ENCODE peak calls at places on chromosomes 6 and 20, in nine cellular contexts. One of them, this sample, is unnamed.
A peak's percentile ranks its signal among the peaks of the same experiment; 100 is the strongest.

GRCh38 chr6:29577544-29577943 is 7.4 kb upstream of the OR2H2 start:
- DNase-seq in IMR-90: peak; percentile 10
- DNase-seq in A549: no peak
- DNase-seq in ACHN: no peak
- DNase-seq in LHCN-M2: no peak
- DNase-seq in lower lobe of right lung: no peak
- DNase-seq in amygdala: no peak
- DNase-seq in GM10248: no peak
- DNase-seq in activated CD4-positive, alpha-beta T cell treated with anti-CD3 and anti-CD28 coated beads for 1 hour: no peak
- DNase-seq in this sample: no peak

GRCh38 chr6:31727034-31727716 is 1.9 kb downstream of the DDAH2 start:
- DNase-seq in IMR-90: no peak
- DNase-seq in A549: no peak
- DNase-seq in ACHN: no peak
- DNase-seq in LHCN-M2: no peak
- DNase-seq in lower lobe of right lung: no peak
- DNase-seq in amygdala: no peak
- DNase-seq in GM10248: peak; percentile 87
- DNase-seq in activated CD4-positive, alpha-beta T cell treated with anti-CD3 and anti-CD28 coated beads for 1 hour: no peak
- DNase-seq in this sample: no peak

GRCh38 chr6:32692019-32692418 is 25.6 kb upstream of the HLA-DQB1 start:
- DNase-seq in IMR-90: no peak
- DNase-seq in A549: no peak
- DNase-seq in ACHN: no peak
- DNase-seq in LHCN-M2: no peak
- DNase-seq in lower lobe of right lung: peak; percentile 50
- DNase-seq in amygdala: no peak
- DNase-seq in GM10248: peak; percentile 28
- DNase-seq in activated CD4-positive, alpha-beta T cell treated with anti-CD3 and anti-CD28 coated beads for 1 hour: peak; percentile 26
- DNase-seq in this sample: peak; percentile 4

GRCh38 chr20:59772373-59772705 is 161.1 kb downstream of the SYCP2 start:
- DNase-seq in IMR-90: no peak
- DNase-seq in A549: no peak
- DNase-seq in ACHN: no peak
- DNase-seq in LHCN-M2: no peak
- DNase-seq in lower lobe of right lung: no peak
- DNase-seq in amygdala: no peak
- DNase-seq in GM10248: no peak
- DNase-seq in activated CD4-positive, alpha-beta T cell treated with anti-CD3 and anti-CD28 coated beads for 1 hour: no peak
- DNase-seq in this sample: no peak

GRCh38 chr6:34272022-34272926 is 23.5 kb upstream of the SMIM29 start:
- DNase-seq in IMR-90: no peak
- DNase-seq in A549: peak; percentile 28
- DNase-seq in ACHN: no peak
- DNase-seq in LHCN-M2: no peak
- DNase-seq in lower lobe of right lung: peak; percentile 63
- DNase-seq in amygdala: no peak
- DNase-seq in GM10248: no peak
- DNase-seq in activated CD4-positive, alpha-beta T cell treated with anti-CD3 and anti-CD28 coated beads for 1 hour: no peak
- DNase-seq in this sample: no peak

GRCh38 chr6:170205126-170205525 is 85.8 kb downstream of the DLL1 start:
- DNase-seq in IMR-90: no peak
- DNase-seq in A549: no peak
- DNase-seq in ACHN: no peak
- DNase-seq in LHCN-M2: no peak
- DNase-seq in lower lobe of right lung: no peak
- DNase-seq in amygdala: no peak
- DNase-seq in GM10248: no peak
- DNase-seq in activated CD4-positive, alpha-beta T cell treated with anti-CD3 and anti-CD28 coated beads for 1 hour: peak; percentile 6
- DNase-seq in this sample: no peak

GRCh38 chr6:161011509-161012480 is 20.2 kb downstream of the MAP3K4 start:
- DNase-seq in IMR-90: peak; percentile 17
- DNase-seq in A549: no peak
- DNase-seq in ACHN: no peak
- DNase-seq in LHCN-M2: no peak
- DNase-seq in lower lobe of right lung: no peak
- DNase-seq in amygdala: no peak
- DNase-seq in GM10248: no peak
- DNase-seq in activated CD4-positive, alpha-beta T cell treated with anti-CD3 and anti-CD28 coated beads for 1 hour: no peak
- DNase-seq in this sample: peak; percentile 9

GRCh38 chr6:133055527-133055966 is 185.6 kb upstream of the EYA4 start:
- DNase-seq in IMR-90: no peak
- DNase-seq in A549: no peak
- DNase-seq in ACHN: no peak
- DNase-seq in LHCN-M2: no peak
- DNase-seq in lower lobe of right lung: no peak
- DNase-seq in amygdala: no peak
- DNase-seq in GM10248: no peak
- DNase-seq in activated CD4-positive, alpha-beta T cell treated with anti-CD3 and anti-CD28 coated beads for 1 hour: no peak
- DNase-seq in this sample: no peak

GRCh38 chr6:48200874-48201273 is 89.9 kb upstream of the PTCHD4 start:
- DNase-seq in IMR-90: no peak
- DNase-seq in A549: no peak
- DNase-seq in ACHN: no peak
- DNase-seq in LHCN-M2: peak; percentile 28
- DNase-seq in lower lobe of right lung: no peak
- DNase-seq in amygdala: no peak
- DNase-seq in GM10248: no peak
- DNase-seq in activated CD4-positive, alpha-beta T cell treated with anti-CD3 and anti-CD28 coated beads for 1 hour: no peak
- DNase-seq in this sample: peak; percentile 17

GRCh38 chr6:23308166-23308565 is 738.8 kb downstream of the HDGFL1 start:
- DNase-seq in IMR-90: no peak
- DNase-seq in A549: no peak
- DNase-seq in ACHN: no peak
- DNase-seq in LHCN-M2: no peak
- DNase-seq in lower lobe of right lung: no peak
- DNase-seq in amygdala: no peak
- DNase-seq in GM10248: no peak
- DNase-seq in activated CD4-positive, alpha-beta T cell treated with anti-CD3 and anti-CD28 coated beads for 1 hour: no peak
- DNase-seq in this sample: no peak

GRCh38 chr6:31055401-31055800 is 45.1 kb downstream of the MUC22 start:
- DNase-seq in IMR-90: no peak
- DNase-seq in A549: no peak
- DNase-seq in ACHN: no peak
- DNase-seq in LHCN-M2: no peak
- DNase-seq in lower lobe of right lung: no peak
- DNase-seq in amygdala: no peak
- DNase-seq in GM10248: no peak
- DNase-seq in activated CD4-positive, alpha-beta T cell treated with anti-CD3 and anti-CD28 coated beads for 1 hour: no peak
- DNase-seq in this sample: no peak

GRCh38 chr20:36820928-36821327 is 47.4 kb upstream of the DSN1 start:
- DNase-seq in IMR-90: peak; percentile 27
- DNase-seq in A549: no peak
- DNase-seq in ACHN: no peak
- DNase-seq in LHCN-M2: no peak
- DNase-seq in lower lobe of right lung: no peak
- DNase-seq in amygdala: no peak
- DNase-seq in GM10248: no peak
- DNase-seq in activated CD4-positive, alpha-beta T cell treated with anti-CD3 and anti-CD28 coated beads for 1 hour: no peak
- DNase-seq in this sample: no peak

GRCh38 chr20:40741507-40742106 is 52.6 kb upstream of the MAFB start:
- DNase-seq in IMR-90: peak; percentile 34
- DNase-seq in A549: peak; percentile 39
- DNase-seq in ACHN: peak; percentile 38
- DNase-seq in LHCN-M2: peak; percentile 20
- DNase-seq in lower lobe of right lung: no peak
- DNase-seq in amygdala: no peak
- DNase-seq in GM10248: peak; percentile 48
- DNase-seq in activated CD4-positive, alpha-beta T cell treated with anti-CD3 and anti-CD28 coated beads for 1 hour: no peak
- DNase-seq in this sample: peak; percentile 54

GRCh38 chr20:40294747-40295146 is 394.3 kb downstream of the MAFB start:
- DNase-seq in IMR-90: no peak
- DNase-seq in A549: no peak
- DNase-seq in ACHN: no peak
- DNase-seq in LHCN-M2: no peak
- DNase-seq in lower lobe of right lung: no peak
- DNase-seq in amygdala: no peak
- DNase-seq in GM10248: no peak
- DNase-seq in activated CD4-positive, alpha-beta T cell treated with anti-CD3 and anti-CD28 coated beads for 1 hour: no peak
- DNase-seq in this sample: no peak

GRCh38 chr20:57061058-57061900 is 205.2 kb downstream of the BMP7 start:
- DNase-seq in IMR-90: no peak
- DNase-seq in A549: peak; percentile 67
- DNase-seq in ACHN: peak; percentile 17
- DNase-seq in LHCN-M2: no peak
- DNase-seq in lower lobe of right lung: no peak
- DNase-seq in amygdala: no peak
- DNase-seq in GM10248: no peak
- DNase-seq in activated CD4-positive, alpha-beta T cell treated with anti-CD3 and anti-CD28 coated beads for 1 hour: no peak
- DNase-seq in this sample: peak; percentile 54

GRCh38 chr6:62217866-62218265 is 68.2 kb downstream of the KHDRBS2 start:
- DNase-seq in IMR-90: no peak
- DNase-seq in A549: no peak
- DNase-seq in ACHN: no peak
- DNase-seq in LHCN-M2: no peak
- DNase-seq in lower lobe of right lung: no peak
- DNase-seq in amygdala: no peak
- DNase-seq in GM10248: no peak
- DNase-seq in activated CD4-positive, alpha-beta T cell treated with anti-CD3 and anti-CD28 coated beads for 1 hour: no peak
- DNase-seq in this sample: no peak

GRCh38 chr20:37479925-37480691 is 40.9 kb upstream of the NNAT start:
- DNase-seq in IMR-90: no peak
- DNase-seq in A549: no peak
- DNase-seq in ACHN: no peak
- DNase-seq in LHCN-M2: no peak
- DNase-seq in lower lobe of right lung: no peak
- DNase-seq in amygdala: no peak
- DNase-seq in GM10248: no peak
- DNase-seq in activated CD4-positive, alpha-beta T cell treated with anti-CD3 and anti-CD28 coated beads for 1 hour: no peak
- DNase-seq in this sample: no peak

GRCh38 chr6:7241709-7242645 is 71.0 kb downstream of the SSR1 start:
- DNase-seq in IMR-90: peak; percentile 48
- DNase-seq in A549: no peak
- DNase-seq in ACHN: peak; percentile 44
- DNase-seq in LHCN-M2: peak; percentile 42
- DNase-seq in lower lobe of right lung: peak; percentile 41
- DNase-seq in amygdala: no peak
- DNase-seq in GM10248: no peak
- DNase-seq in activated CD4-positive, alpha-beta T cell treated with anti-CD3 and anti-CD28 coated beads for 1 hour: no peak
- DNase-seq in this sample: peak; percentile 16

GRCh38 chr6:47103931-47104330 is 61.8 kb upstream of the ADGRF1 start:
- DNase-seq in IMR-90: peak; percentile 49
- DNase-seq in A549: peak; percentile 13
- DNase-seq in ACHN: no peak
- DNase-seq in LHCN-M2: no peak
- DNase-seq in lower lobe of right lung: no peak
- DNase-seq in amygdala: no peak
- DNase-seq in GM10248: no peak
- DNase-seq in activated CD4-positive, alpha-beta T cell treated with anti-CD3 and anti-CD28 coated beads for 1 hour: no peak
- DNase-seq in this sample: peak; percentile 61